ENCODE peak calls at places on chromosomes 6 and 20, in seven cellular contexts. J is hepatocyte, Z is astrocyte, F is GM23248, Q is MM.1S, I is GM23338, G is mammary epithelial cell. T is an unnamed sample. For H3K4me1, the result is how much of the 10 kb centered on the place peaks cover.

GRCh38 chr6:166203003-166203640 is 35.5 kb upstream of the TBXT start:
- DNase-seq in Q (no peak), Z (no peak), G (no peak), F (no peak), I (no peak), J (no peak), T (no peak)

GRCh38 chr6:141335476-141335875 is 797.2 kb upstream of the GJE1 start:
- DNase-seq in I (no peak), J (no peak), F (no peak), Z (no peak), G (no peak), Q (no peak), T (no peak)

GRCh38 chr6:25279748-25280616 is 808 bp downstream of the CARMIL1 start:
- DNase-seq in J (peak), Q (peak), G (peak), I (peak), Z (no peak), F (peak), T (no peak)

GRCh38 chr20:6665161-6665560 is 102.3 kb upstream of the BMP2 start:
- DNase-seq in J (no peak), F (no peak), G (no peak), I (no peak), Z (no peak), Q (no peak), T (no peak)

GRCh38 chr20:45576995-45577394 is 2.1 kb downstream of the WFDC8 start:
- DNase-seq in F (peak), Z (peak), G (no peak), I (peak), J (no peak), Q (no peak), T (no peak)

GRCh38 chr6:151051164-151051563 is 185.7 kb downstream of the MTHFD1L start:
- DNase-seq in I (no peak), Q (no peak), Z (no peak), J (no peak), F (no peak), G (no peak), T (no peak)

GRCh38 chr20:51318058-51318960 is 224.2 kb downstream of the NFATC2 start:
- DNase-seq in F (peak), J (peak), I (peak), Z (no peak), Q (no peak), G (no peak), T (no peak)

GRCh38 chr6:43904311-43905123 is 134.5 kb downstream of the VEGFA start:
- DNase-seq in Q (no peak), J (no peak), I (no peak), G (no peak), Z (no peak), F (no peak), T (no peak)

GRCh38 chr6:2140438-2141128 is 104.8 kb downstream of the GMDS start:
- DNase-seq in J (no peak), Q (no peak), Z (no peak), F (no peak), G (no peak), I (peak), T (no peak)

GRCh38 chr20:52031574-52032303 is 159.8 kb downstream of the ZFP64 start:
- DNase-seq in G (no peak), Q (no peak), I (peak), Z (peak), F (peak), J (peak), T (no peak)

GRCh38 chr20:45907219-45907948 is 4.6 kb downstream of the PLTP start:
- DNase-seq in Z (no peak), I (no peak), G (no peak), Q (no peak), F (no peak), J (no peak), T (no peak)

GRCh38 chr6:5832621-5833107 is 174.1 kb downstream of the NRN1 start:
- DNase-seq in J (no peak), Z (no peak), Q (no peak), G (no peak), I (no peak), F (no peak), T (no peak)

GRCh38 chr20:64080013-64080812 is at the start of gene OPRL1:
- DNase-seq in F (peak), Z (no peak), J (no peak), I (peak), G (no peak), Q (no peak), T (no peak)

GRCh38 chr20:11379257-11380011 is 538.3 kb upstream of the BTBD3 start:
- DNase-seq in Q (no peak), J (peak), F (no peak), G (no peak), Z (no peak), I (peak), T (no peak)

GRCh38 chr6:26300828-26301227 is 64.2 kb upstream of the BTN3A2 start:
- DNase-seq in G (no peak), Z (no peak), F (no peak), Q (no peak), J (no peak), I (no peak), T (no peak)

GRCh38 chr6:158938811-158939254 is 61.2 kb downstream of the RSPH3 start:
- DNase-seq in I (peak), J (peak), Z (no peak), F (peak), Q (no peak), G (no peak), T (no peak)

GRCh38 chr6:142942238-142942637 is 2.7 kb downstream of the HIVEP2 start:
- DNase-seq in I (no peak), J (no peak), Q (no peak), G (no peak), F (no peak), Z (no peak), T (no peak)

GRCh38 chr6:95768539-95768938 is 191.2 kb downstream of the MANEA start:
- DNase-seq in Q (peak), F (no peak), I (peak), Z (no peak), J (peak), G (no peak), T (no peak)

GRCh38 chr20:53080969-53081871 is 109.1 kb downstream of the TSHZ2 start:
- DNase-seq in I (no peak), F (peak), J (peak), Q (no peak), Z (peak), G (peak), T (peak)

GRCh38 chr6:118594877-118595276 is 46.8 kb downstream of the PLN start:
- DNase-seq in I (no peak), J (no peak), F (no peak), Z (no peak), G (no peak), Q (no peak), T (no peak)

GRCh38 chr6:21227486-21227885 is 366.1 kb upstream of the SOX4 start:
- DNase-seq in Z (peak), J (no peak), I (no peak), Q (no peak), F (peak), G (peak), T (peak)

GRCh38 chr6:48977573-48977972 is 485.5 kb downstream of the MMUT start:
- DNase-seq in G (no peak), I (no peak), F (no peak), J (no peak), Z (no peak), Q (no peak), T (no peak)

GRCh38 chr6:16849280-16850210 is 88.3 kb upstream of the ATXN1 start:
- DNase-seq in G (no peak), I (peak), F (peak), Z (peak), J (peak), Q (no peak), T (no peak)

GRCh38 chr20:23147647-23147963 is 61.5 kb upstream of the CD93 start:
- DNase-seq in I (no peak), J (no peak), Q (no peak), Z (no peak), G (no peak), F (no peak), T (no peak)

GRCh38 chr20:23146111-23146640 is 60.1 kb upstream of the CD93 start:
- DNase-seq in J (no peak), Z (no peak), Q (no peak), F (peak), G (no peak), I (no peak), T (no peak)

GRCh38 chr20:23145281-23145700 is 59.2 kb upstream of the CD93 start:
- DNase-seq in Q (no peak), J (no peak), G (no peak), F (peak), I (no peak), Z (peak), T (no peak)

GRCh38 chr20:23147964-23148720 is 62.0 kb upstream of the CD93 start:
- DNase-seq in I (no peak), Q (no peak), J (peak), Z (peak), F (peak), G (peak), T (no peak)

GRCh38 chr20:23146857-23147256 is 60.7 kb upstream of the CD93 start:
- DNase-seq in Z (no peak), J (no peak), Q (no peak), F (peak), G (no peak), I (no peak), T (no peak)
- H2AFZ ChIP-seq in Z (no peak), J (no peak), Q (no peak), F (peak), G (no peak), I (no peak), T (no peak)

GRCh38 chr6:28258877-28259777 is at the start of gene NKAPL:
- DNase-seq in G (peak), J (no peak), Z (peak), Q (peak), I (peak), F (peak), T (no peak)
- TF ChIP-seq EZH2 in G (peak), J (no peak), Z (no peak), Q (no peak), I (no peak), F (no peak), T (no peak)

GRCh38 chr6:14871196-14871595 is 374.7 kb upstream of the JARID2 start:
- DNase-seq in I (no peak), J (no peak), F (no peak), Q (no peak), Z (peak), G (no peak), T (no peak)

GRCh38 chr6:14875678-14876063 is 370.2 kb upstream of the JARID2 start:
- DNase-seq in Z (no peak), G (no peak), I (no peak), F (no peak), Q (no peak), J (no peak), T (no peak)

GRCh38 chr6:14874975-14875677 is 370.7 kb upstream of the JARID2 start:
- DNase-seq in F (no peak), I (no peak), Q (no peak), G (no peak), J (no peak), Z (no peak), T (no peak)

GRCh38 chr6:14873781-14874446 is 372.0 kb upstream of the JARID2 start:
- DNase-seq in F (no peak), Z (no peak), G (no peak), J (peak), Q (no peak), I (peak), T (no peak)

DNA sequence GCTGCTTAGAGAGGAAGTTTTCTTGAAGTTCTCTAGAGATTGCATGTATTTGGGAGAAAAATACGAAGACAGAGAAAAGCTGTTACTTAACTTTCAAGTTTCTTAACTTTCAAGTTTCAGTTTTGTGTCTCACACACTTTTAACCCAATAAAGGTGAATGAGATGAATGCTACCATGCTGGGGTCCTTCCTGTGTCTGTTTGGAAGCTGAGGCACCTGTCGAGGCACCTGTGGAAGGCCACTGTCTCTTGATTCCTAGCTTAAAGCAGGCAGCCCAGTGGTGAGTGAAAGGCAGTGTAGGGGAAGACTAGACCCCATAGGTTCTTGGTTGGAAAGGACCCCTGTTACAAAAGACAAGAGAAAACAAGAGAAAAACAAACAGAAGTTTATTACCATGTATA is 372.7 kb upstream of the JARID2 start:
- DNase-seq in F (no peak), I (no peak), J (no peak), Z (no peak), Q (peak), G (no peak), T (no peak)
- H3K4me1 ChIP-seq in F (under half), I (under half), J (under half), Z (under half), Q (under half), G (under half), T (under half)

DNA sequence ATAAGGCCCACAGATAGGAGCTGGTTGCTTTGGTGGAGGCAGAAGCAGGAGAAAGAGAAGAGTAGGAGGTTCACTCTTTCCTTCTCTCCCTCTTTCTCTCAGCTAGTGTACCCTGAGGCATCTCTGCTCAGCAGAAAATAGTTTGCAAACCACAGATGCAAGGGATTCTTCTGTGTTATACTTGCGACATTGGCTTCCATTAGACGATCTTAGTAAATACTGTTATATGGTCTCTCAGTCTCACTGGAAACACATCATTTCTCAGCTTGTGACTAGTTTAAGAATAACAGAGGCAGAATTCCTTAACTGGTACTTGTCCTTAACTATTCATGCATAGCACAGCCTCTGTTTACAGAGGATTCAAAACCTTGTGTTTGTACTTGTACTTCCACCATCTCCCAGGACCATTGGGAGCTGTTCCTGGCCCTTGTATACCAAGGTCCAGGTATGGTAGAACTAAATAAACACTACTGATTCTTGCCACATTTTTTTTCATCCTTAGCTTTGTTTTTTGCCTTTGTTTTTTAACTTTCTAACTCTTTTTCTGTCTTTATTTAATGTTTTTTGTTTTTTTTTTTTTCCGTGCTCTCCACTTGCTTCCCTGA is 218.2 kb downstream of the OTOR start:
- DNase-seq in F (no peak), J (no peak), G (no peak), I (no peak), Q (no peak), Z (no peak), T (no peak)
- H2AFZ ChIP-seq in F (no peak), J (no peak), G (no peak), I (peak), Q (no peak), Z (no peak), T (no peak)